ENCODE peak calls at places on chromosomes 7 and 10, in seven cellular contexts. One of them, this sample, is unnamed.

GRCh38 chr7:133853706-133854276 is 273.3 kb upstream of the LRGUK start:
- DNase-seq in astrocyte: peak; percentile 87
- DNase-seq in left ventricle myocardium inferior: no peak
- DNase-seq in heart left ventricle: no peak
- DNase-seq in AG04450: peak; percentile 61
- DNase-seq in uterus: no peak
- DNase-seq in lower lobe of right lung: peak; percentile 41
- DNase-seq in this sample: peak; percentile 28

GRCh38 chr7:115707684-115708341 is 322.8 kb downstream of the TFEC start:
- DNase-seq in AG04450: no peak
- DNase-seq in astrocyte: no peak
- DNase-seq in heart left ventricle: no peak
- DNase-seq in lower lobe of right lung: no peak
- DNase-seq in left ventricle myocardium inferior: no peak
- DNase-seq in uterus: no peak
- DNase-seq in this sample: no peak

GRCh38 chr7:99365318-99366141 is 9.0 kb upstream of the ARPC1B start:
- DNase-seq in left ventricle myocardium inferior: no peak
- DNase-seq in astrocyte: no peak
- DNase-seq in heart left ventricle: peak; percentile 48
- DNase-seq in AG04450: no peak
- DNase-seq in lower lobe of right lung: peak; percentile 77
- DNase-seq in uterus: no peak
- DNase-seq in this sample: peak; percentile 54

GRCh38 chr10:15857001-15857608 is 3.2 kb downstream of the MINDY3 start:
- DNase-seq in lower lobe of right lung: no peak
- DNase-seq in heart left ventricle: no peak
- DNase-seq in left ventricle myocardium inferior: no peak
- DNase-seq in uterus: no peak
- DNase-seq in astrocyte: no peak
- DNase-seq in AG04450: no peak
- DNase-seq in this sample: no peak

GRCh38 chr7:73907554-73908122 is 46.7 kb downstream of the TMEM270 start:
- DNase-seq in astrocyte: no peak
- DNase-seq in AG04450: no peak
- DNase-seq in uterus: no peak
- DNase-seq in heart left ventricle: no peak
- DNase-seq in left ventricle myocardium inferior: no peak
- DNase-seq in lower lobe of right lung: peak; percentile 36
- DNase-seq in this sample: no peak

GRCh38 chr7:47337531-47337930 is 244.4 kb downstream of the TNS3 start:
- DNase-seq in lower lobe of right lung: no peak
- DNase-seq in left ventricle myocardium inferior: peak; percentile 51
- DNase-seq in uterus: no peak
- DNase-seq in heart left ventricle: peak; percentile 65
- DNase-seq in AG04450: no peak
- DNase-seq in astrocyte: peak; percentile 57
- DNase-seq in this sample: no peak

GRCh38 chr7:2701832-2702593 is 14.0 kb downstream of the AMZ1 start:
- DNase-seq in AG04450: no peak
- DNase-seq in uterus: no peak
- DNase-seq in lower lobe of right lung: no peak
- DNase-seq in heart left ventricle: no peak
- DNase-seq in astrocyte: no peak
- DNase-seq in left ventricle myocardium inferior: peak; percentile 39
- DNase-seq in this sample: peak; percentile 49

GRCh38 chr7:159067870-159068787 is 76.5 kb downstream of the VIPR2 start:
- DNase-seq in astrocyte: no peak
- DNase-seq in AG04450: no peak
- DNase-seq in heart left ventricle: peak; percentile 92
- DNase-seq in left ventricle myocardium inferior: peak; percentile 87
- DNase-seq in uterus: peak; percentile 59
- DNase-seq in lower lobe of right lung: no peak
- DNase-seq in this sample: peak; percentile 64

GRCh38 chr10:84541289-84541637 is 212.9 kb downstream of the CCSER2 start:
- DNase-seq in astrocyte: no peak
- DNase-seq in AG04450: no peak
- DNase-seq in lower lobe of right lung: no peak
- DNase-seq in left ventricle myocardium inferior: no peak
- DNase-seq in uterus: no peak
- DNase-seq in heart left ventricle: no peak
- DNase-seq in this sample: no peak

GRCh38 chr7:137790828-137791227 is 55.9 kb downstream of the DGKI start:
- DNase-seq in astrocyte: no peak
- DNase-seq in lower lobe of right lung: no peak
- DNase-seq in AG04450: no peak
- DNase-seq in uterus: no peak
- DNase-seq in heart left ventricle: no peak
- DNase-seq in left ventricle myocardium inferior: no peak
- DNase-seq in this sample: no peak

GRCh38 chr7:129741743-129742213 is 130.3 kb downstream of the NRF1 start:
- DNase-seq in astrocyte: no peak
- DNase-seq in left ventricle myocardium inferior: no peak
- DNase-seq in AG04450: no peak
- DNase-seq in heart left ventricle: no peak
- DNase-seq in uterus: no peak
- DNase-seq in lower lobe of right lung: no peak
- DNase-seq in this sample: no peak

GRCh38 chr7:94364816-94365215 is 29.9 kb upstream of the COL1A2 start:
- DNase-seq in heart left ventricle: no peak
- DNase-seq in left ventricle myocardium inferior: no peak
- DNase-seq in lower lobe of right lung: no peak
- DNase-seq in uterus: no peak
- DNase-seq in astrocyte: no peak
- DNase-seq in AG04450: no peak
- DNase-seq in this sample: no peak

GRCh38 chr7:2260820-2261219 is 18.8 kb downstream of the NUDT1 start:
- DNase-seq in AG04450: no peak
- DNase-seq in uterus: no peak
- DNase-seq in heart left ventricle: no peak
- DNase-seq in lower lobe of right lung: peak; percentile 83
- DNase-seq in left ventricle myocardium inferior: no peak
- DNase-seq in astrocyte: no peak
- DNase-seq in this sample: no peak

GRCh38 chr10:95660283-95660682 is 3.8 kb upstream of the ALDH18A1 start:
- DNase-seq in lower lobe of right lung: no peak
- DNase-seq in heart left ventricle: no peak
- DNase-seq in uterus: no peak
- DNase-seq in astrocyte: peak; percentile 59
- DNase-seq in AG04450: no peak
- DNase-seq in left ventricle myocardium inferior: no peak
- DNase-seq in this sample: no peak

GRCh38 chr10:75347211-75347610 is 54.4 kb downstream of the ZNF503 start:
- DNase-seq in lower lobe of right lung: no peak
- DNase-seq in astrocyte: no peak
- DNase-seq in AG04450: no peak
- DNase-seq in left ventricle myocardium inferior: no peak
- DNase-seq in uterus: no peak
- DNase-seq in heart left ventricle: no peak
- DNase-seq in this sample: no peak

GRCh38 chr10:72783290-72783689 is 91.3 kb downstream of the MCU start:
- DNase-seq in heart left ventricle: no peak
- DNase-seq in lower lobe of right lung: no peak
- DNase-seq in AG04450: no peak
- DNase-seq in uterus: no peak
- DNase-seq in left ventricle myocardium inferior: no peak
- DNase-seq in astrocyte: no peak
- DNase-seq in this sample: no peak

GRCh38 chr10:22672594-22673392 is 41.6 kb downstream of the PIP4K2A start:
- DNase-seq in lower lobe of right lung: no peak
- DNase-seq in astrocyte: no peak
- DNase-seq in left ventricle myocardium inferior: no peak
- DNase-seq in AG04450: no peak
- DNase-seq in uterus: no peak
- DNase-seq in heart left ventricle: no peak
- DNase-seq in this sample: no peak

GRCh38 chr10:17035446-17035845 is 94.2 kb downstream of the CUBN start:
- DNase-seq in heart left ventricle: no peak
- DNase-seq in lower lobe of right lung: no peak
- DNase-seq in AG04450: no peak
- DNase-seq in uterus: no peak
- DNase-seq in left ventricle myocardium inferior: no peak
- DNase-seq in astrocyte: no peak
- DNase-seq in this sample: no peak

GRCh38 chr7:44615149-44615611 is 8.8 kb downstream of the OGDH start:
- DNase-seq in left ventricle myocardium inferior: peak; percentile 43
- DNase-seq in lower lobe of right lung: peak; percentile 75
- DNase-seq in AG04450: no peak
- DNase-seq in astrocyte: peak; percentile 17
- DNase-seq in uterus: no peak
- DNase-seq in heart left ventricle: peak; percentile 66
- DNase-seq in this sample: peak; percentile 35

GRCh38 chr7:140236626-140237025 is 59.8 kb upstream of the KDM7A start:
- DNase-seq in uterus: no peak
- DNase-seq in lower lobe of right lung: no peak
- DNase-seq in astrocyte: no peak
- DNase-seq in AG04450: no peak
- DNase-seq in heart left ventricle: no peak
- DNase-seq in left ventricle myocardium inferior: no peak
- DNase-seq in this sample: no peak

DNA sequence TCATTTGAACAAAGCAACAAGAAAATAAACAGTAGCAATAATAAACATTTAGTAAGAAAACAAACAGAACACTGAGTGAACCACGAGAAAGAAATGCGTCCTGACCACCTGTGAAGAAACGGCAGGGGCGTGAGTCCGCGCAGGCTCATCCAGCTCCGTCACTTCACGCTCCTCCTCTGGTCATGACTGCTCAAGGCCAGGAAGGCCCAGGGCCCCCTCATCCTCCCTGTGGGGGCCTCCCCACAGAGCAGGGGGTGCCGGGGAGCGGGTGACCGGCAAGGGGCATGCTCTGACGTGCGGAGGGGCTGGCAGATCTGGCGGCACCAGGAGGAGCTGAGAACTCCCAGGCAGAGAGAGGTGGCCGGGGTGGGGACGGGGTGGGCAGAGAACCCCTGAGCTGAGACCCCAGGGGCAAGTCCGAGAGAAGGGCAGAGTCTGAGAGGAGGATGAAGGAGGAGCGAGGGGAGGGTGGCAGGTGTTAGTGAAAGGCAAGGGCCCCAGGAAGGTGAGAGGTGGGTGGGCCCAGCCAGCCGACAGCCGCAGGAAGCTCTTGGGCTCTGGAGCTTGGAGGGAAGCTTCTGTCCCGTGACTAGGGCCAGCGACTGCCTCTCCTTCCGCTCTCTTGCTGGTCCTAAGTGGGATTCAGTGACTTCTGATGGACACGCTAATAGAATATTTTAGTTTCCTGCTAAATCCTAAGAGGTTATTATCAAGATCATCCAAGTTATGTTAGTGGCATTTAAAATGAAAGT is 223.9 kb downstream of the TCERG1L start:
- DNase-seq in heart left ventricle: no peak
- DNase-seq in lower lobe of right lung: no peak
- DNase-seq in left ventricle myocardium inferior: no peak
- DNase-seq in AG04450: no peak
- DNase-seq in uterus: no peak
- DNase-seq in astrocyte: no peak
- DNase-seq in this sample: no peak
- H3K9me3 ChIP-seq in heart left ventricle: no peaks in the 10 kb centered on the region
- H3K9me3 ChIP-seq in lower lobe of right lung: no peaks in the 10 kb centered on the region
- H3K9me3 ChIP-seq in left ventricle myocardium inferior: peaks cover 5% of the 10 kb centered on the region
- H3K9me3 ChIP-seq in AG04450: peaks cover 93% of the 10 kb centered on the region
- H3K9me3 ChIP-seq in uterus: no peaks in the 10 kb centered on the region
- H3K9me3 ChIP-seq in astrocyte: peaks cover 4% of the 10 kb centered on the region
- H3K9me3 ChIP-seq in this sample: no peaks in the 10 kb centered on the region

DNA sequence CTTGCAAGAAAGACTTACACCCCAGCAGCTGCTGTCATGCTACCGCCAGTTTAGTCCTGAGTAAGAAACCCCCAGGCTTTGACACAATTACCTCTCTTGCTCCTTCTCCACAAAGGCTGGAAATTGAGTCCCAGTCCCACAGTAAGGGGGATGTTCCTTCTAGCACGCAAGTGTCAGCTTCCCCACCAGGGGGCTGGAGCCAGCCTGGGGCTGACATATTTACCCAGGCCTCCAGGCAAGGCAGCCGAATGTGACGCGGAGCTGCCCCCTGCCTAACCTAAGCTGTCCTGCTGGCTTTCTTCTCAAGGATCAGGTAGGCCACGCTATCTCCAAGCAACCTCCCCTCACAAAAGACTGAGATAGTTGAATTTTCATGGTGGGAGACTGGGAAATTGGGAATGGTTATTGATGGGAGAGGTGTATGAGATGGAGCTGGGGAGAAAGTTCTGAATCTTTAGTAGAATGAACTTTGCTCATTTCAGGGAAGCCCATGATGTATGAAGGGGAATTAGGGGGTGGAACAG is 19.2 kb upstream of the BMPER start:
- DNase-seq in AG04450: no peak
- DNase-seq in left ventricle myocardium inferior: no peak
- DNase-seq in uterus: no peak
- DNase-seq in heart left ventricle: no peak
- DNase-seq in lower lobe of right lung: no peak
- DNase-seq in astrocyte: no peak
- DNase-seq in this sample: no peak
- TF ChIP-seq CTCF in AG04450: peak; percentile 65
- TF ChIP-seq CTCF in left ventricle myocardium inferior: no peak
- TF ChIP-seq CTCF in uterus: no peak
- TF ChIP-seq CTCF in heart left ventricle: no peak
- TF ChIP-seq CTCF in lower lobe of right lung: no peak
- TF ChIP-seq CTCF in astrocyte: peak; percentile 34
- TF ChIP-seq CTCF in this sample: no peak

DNA sequence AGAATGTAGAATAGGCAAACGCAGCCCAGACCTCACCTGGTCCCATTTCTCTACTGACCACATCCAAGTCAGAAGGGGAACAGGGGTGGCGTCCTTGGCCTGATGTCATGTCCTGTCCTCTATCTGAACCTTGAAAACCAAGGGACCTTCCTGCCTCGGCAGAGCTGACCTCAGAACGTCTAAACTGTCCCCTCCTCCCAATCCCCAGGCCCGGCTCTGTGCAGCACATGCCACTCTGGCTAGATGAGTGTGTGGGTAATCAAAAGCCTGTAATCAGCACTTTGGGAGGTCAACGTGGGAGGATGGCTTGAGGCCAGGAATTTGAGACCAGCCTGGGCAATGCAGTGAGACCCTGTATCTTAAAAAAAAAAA is 46.5 kb upstream of the ZNF479 start:
- DNase-seq in astrocyte: no peak
- DNase-seq in lower lobe of right lung: no peak
- DNase-seq in left ventricle myocardium inferior: no peak
- DNase-seq in AG04450: no peak
- DNase-seq in uterus: no peak
- DNase-seq in heart left ventricle: no peak
- DNase-seq in this sample: no peak
- H3K9me3 ChIP-seq in astrocyte: peaks cover 40% of the 10 kb centered on the region
- H3K9me3 ChIP-seq in lower lobe of right lung: peaks cover 30% of the 10 kb centered on the region
- H3K9me3 ChIP-seq in left ventricle myocardium inferior: no peaks in the 10 kb centered on the region
- H3K9me3 ChIP-seq in AG04450: peaks cover 74% of the 10 kb centered on the region
- H3K9me3 ChIP-seq in uterus: no peaks in the 10 kb centered on the region
- H3K9me3 ChIP-seq in heart left ventricle: peaks cover 61% of the 10 kb centered on the region
- H3K9me3 ChIP-seq in this sample: no peaks in the 10 kb centered on the region

DNA sequence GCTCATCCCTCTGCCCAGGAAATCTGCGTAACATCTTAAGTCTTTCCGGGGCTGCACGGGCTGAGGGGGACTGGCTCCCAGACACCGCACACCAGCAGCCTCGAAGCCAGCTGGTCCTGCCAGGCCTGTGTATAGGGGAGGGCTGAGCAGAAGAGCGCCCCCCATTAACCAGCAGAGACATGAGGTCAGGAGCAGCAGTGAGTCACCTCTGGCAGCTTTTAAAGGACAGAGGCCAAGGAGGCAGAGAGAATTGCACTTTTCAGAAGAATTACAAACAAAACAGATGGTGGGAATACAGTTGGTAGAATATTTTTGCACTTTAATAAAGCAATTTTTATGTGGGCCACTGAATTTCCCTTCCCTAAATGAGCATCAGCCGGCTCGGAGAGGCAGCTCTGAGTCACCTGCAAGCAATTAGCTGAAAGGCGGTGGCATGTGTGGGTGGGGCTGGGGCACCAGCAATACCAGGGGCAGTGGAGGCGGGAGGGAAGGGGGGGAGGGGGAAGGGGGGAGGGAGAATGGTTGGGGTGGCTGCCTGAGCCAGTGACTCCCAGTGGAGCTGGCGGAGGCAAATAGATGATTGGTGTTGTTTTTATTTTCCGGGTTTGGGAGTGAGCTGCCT is 39.1 kb downstream of the GOLGA7B start:
- DNase-seq in heart left ventricle: no peak
- DNase-seq in astrocyte: peak; percentile 55
- DNase-seq in left ventricle myocardium inferior: no peak
- DNase-seq in lower lobe of right lung: peak; percentile 83
- DNase-seq in AG04450: no peak
- DNase-seq in uterus: no peak
- DNase-seq in this sample: no peak
- TF ChIP-seq CTCF in heart left ventricle: no peak
- TF ChIP-seq CTCF in astrocyte: no peak
- TF ChIP-seq CTCF in left ventricle myocardium inferior: no peak
- TF ChIP-seq CTCF in lower lobe of right lung: no peak
- TF ChIP-seq CTCF in AG04450: no peak
- TF ChIP-seq CTCF in uterus: no peak
- TF ChIP-seq CTCF in this sample: no peak

This sample was measured in testis.